ENCODE peak calls at places on chromosomes 5 and 9, in six cellular contexts. One of them, this sample, is unnamed.

GRCh38 chr9:111298831-111299603 is 31.0 kb downstream of the OR2K2 start:
- DNase-seq in ovary: peak
- DNase-seq in endothelial cell: peak
- DNase-seq in GM23338: peak
- DNase-seq in kidney epithelial cell: peak
- DNase-seq in heart left ventricle: peak
- DNase-seq in this sample: peak

GRCh38 chr9:97543568-97543967 is 42.1 kb downstream of the TMOD1 start:
- DNase-seq in ovary: no peak
- DNase-seq in endothelial cell: no peak
- DNase-seq in GM23338: no peak
- DNase-seq in kidney epithelial cell: no peak
- DNase-seq in heart left ventricle: no peak
- DNase-seq in this sample: no peak

GRCh38 chr9:114551750-114552685 is 35.6 kb upstream of the ATP6V1G1 start:
- DNase-seq in ovary: peak
- DNase-seq in endothelial cell: no peak
- DNase-seq in GM23338: no peak
- DNase-seq in kidney epithelial cell: peak
- DNase-seq in heart left ventricle: peak
- DNase-seq in this sample: peak

GRCh38 chr5:73322453-73323076 is 126.0 kb downstream of the FOXD1 start:
- DNase-seq in ovary: no peak
- DNase-seq in endothelial cell: no peak
- DNase-seq in GM23338: no peak
- DNase-seq in kidney epithelial cell: no peak
- DNase-seq in heart left ventricle: no peak
- DNase-seq in this sample: no peak

GRCh38 chr5:141716009-141716408 is 34.0 kb upstream of the ARAP3 start:
- DNase-seq in ovary: no peak
- DNase-seq in endothelial cell: no peak
- DNase-seq in GM23338: peak
- DNase-seq in kidney epithelial cell: no peak
- DNase-seq in heart left ventricle: no peak
- DNase-seq in this sample: no peak

GRCh38 chr5:78530342-78531096 is 118.1 kb downstream of the LHFPL2 start:
- DNase-seq in ovary: no peak
- DNase-seq in endothelial cell: no peak
- DNase-seq in GM23338: no peak
- DNase-seq in kidney epithelial cell: no peak
- DNase-seq in heart left ventricle: no peak
- DNase-seq in this sample: no peak

GRCh38 chr9:120071760-120072159 is 508.2 kb downstream of the CDK5RAP2 start:
- DNase-seq in ovary: no peak
- DNase-seq in endothelial cell: no peak
- DNase-seq in GM23338: peak
- DNase-seq in kidney epithelial cell: no peak
- DNase-seq in heart left ventricle: no peak
- DNase-seq in this sample: no peak

GRCh38 chr9:135213566-135213965 is 126.1 kb downstream of the OLFM1 start:
- DNase-seq in ovary: no peak
- DNase-seq in endothelial cell: no peak
- DNase-seq in GM23338: no peak
- DNase-seq in kidney epithelial cell: no peak
- DNase-seq in heart left ventricle: peak
- DNase-seq in this sample: peak

GRCh38 chr9:130681769-130682489 is 11.7 kb upstream of the EXOSC2 start:
- DNase-seq in ovary: peak
- DNase-seq in endothelial cell: no peak
- DNase-seq in GM23338: peak
- DNase-seq in kidney epithelial cell: no peak
- DNase-seq in heart left ventricle: no peak
- DNase-seq in this sample: no peak

GRCh38 chr9:18923167-18923566 is 109.8 kb downstream of the SAXO1 start:
- DNase-seq in ovary: no peak
- DNase-seq in endothelial cell: no peak
- DNase-seq in GM23338: no peak
- DNase-seq in kidney epithelial cell: no peak
- DNase-seq in heart left ventricle: no peak
- DNase-seq in this sample: no peak

GRCh38 chr9:129170229-129170628 is 7.8 kb downstream of the IER5L start:
- DNase-seq in ovary: no peak
- DNase-seq in endothelial cell: no peak
- DNase-seq in GM23338: no peak
- DNase-seq in kidney epithelial cell: no peak
- DNase-seq in heart left ventricle: no peak
- DNase-seq in this sample: no peak

GRCh38 chr9:69573666-69574456 is 98.3 kb downstream of the APBA1 start:
- DNase-seq in ovary: no peak
- DNase-seq in endothelial cell: no peak
- DNase-seq in GM23338: no peak
- DNase-seq in kidney epithelial cell: peak
- DNase-seq in heart left ventricle: no peak
- DNase-seq in this sample: no peak

GRCh38 chr9:7081065-7081600 is 323.4 kb downstream of the KDM4C start:
- DNase-seq in ovary: no peak
- DNase-seq in endothelial cell: no peak
- DNase-seq in GM23338: no peak
- DNase-seq in kidney epithelial cell: no peak
- DNase-seq in heart left ventricle: no peak
- DNase-seq in this sample: no peak

GRCh38 chr5:180333661-180334060 is 19.5 kb downstream of the GFPT2 start:
- DNase-seq in ovary: no peak
- DNase-seq in endothelial cell: no peak
- DNase-seq in GM23338: no peak
- DNase-seq in kidney epithelial cell: no peak
- DNase-seq in heart left ventricle: no peak
- DNase-seq in this sample: peak

GRCh38 chr9:121887553-121888437 is 205.3 kb downstream of the TTLL11 start:
- DNase-seq in ovary: no peak
- DNase-seq in endothelial cell: no peak
- DNase-seq in GM23338: no peak
- DNase-seq in kidney epithelial cell: no peak
- DNase-seq in heart left ventricle: peak
- DNase-seq in this sample: no peak

GRCh38 chr9:81804306-81804705 is 115.0 kb upstream of the TLE1 start:
- DNase-seq in ovary: no peak
- DNase-seq in endothelial cell: no peak
- DNase-seq in GM23338: no peak
- DNase-seq in kidney epithelial cell: no peak
- DNase-seq in heart left ventricle: no peak
- DNase-seq in this sample: no peak

DNA sequence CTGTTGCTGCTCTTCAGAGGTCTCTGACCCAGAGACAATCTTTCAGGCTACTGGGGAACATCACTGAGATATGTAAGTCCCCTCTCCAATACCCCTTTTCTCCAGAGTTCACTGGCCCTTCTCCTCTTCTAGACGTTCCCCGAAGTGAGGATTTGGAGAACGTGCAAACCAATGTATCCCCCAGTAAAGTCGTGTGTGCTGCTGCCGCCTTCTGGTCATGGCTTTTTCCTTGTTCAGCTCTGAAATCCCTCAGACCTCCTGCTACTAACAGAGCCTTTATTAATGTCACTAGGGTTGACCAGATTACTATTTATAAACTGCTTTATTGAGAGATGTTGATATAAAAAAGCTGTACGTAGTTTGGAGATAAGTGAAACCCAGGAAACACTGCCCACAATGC is 1028.6 kb downstream of the CDH9 start:
- DNase-seq in ovary: no peak
- DNase-seq in endothelial cell: peak
- DNase-seq in GM23338: peak
- DNase-seq in kidney epithelial cell: no peak
- DNase-seq in heart left ventricle: no peak
- DNase-seq in this sample: no peak
- TF ChIP-seq CTCF in ovary: no peak
- TF ChIP-seq CTCF in endothelial cell: no peak
- TF ChIP-seq CTCF in GM23338: peak
- TF ChIP-seq CTCF in kidney epithelial cell: peak
- TF ChIP-seq CTCF in heart left ventricle: no peak
- TF ChIP-seq CTCF in this sample: no peak

GRCh38 chr5:82107277-82107676 is 135.5 kb downstream of the ATG10 start:
- DNase-seq in ovary: no peak
- DNase-seq in endothelial cell: no peak
- DNase-seq in GM23338: peak
- DNase-seq in kidney epithelial cell: no peak
- DNase-seq in heart left ventricle: no peak
- DNase-seq in this sample: no peak
- TF ChIP-seq CTCF in ovary: peak
- TF ChIP-seq CTCF in endothelial cell: peak
- TF ChIP-seq CTCF in GM23338: peak
- TF ChIP-seq CTCF in kidney epithelial cell: peak
- TF ChIP-seq CTCF in heart left ventricle: no peak
- TF ChIP-seq CTCF in this sample: no peak

DNA sequence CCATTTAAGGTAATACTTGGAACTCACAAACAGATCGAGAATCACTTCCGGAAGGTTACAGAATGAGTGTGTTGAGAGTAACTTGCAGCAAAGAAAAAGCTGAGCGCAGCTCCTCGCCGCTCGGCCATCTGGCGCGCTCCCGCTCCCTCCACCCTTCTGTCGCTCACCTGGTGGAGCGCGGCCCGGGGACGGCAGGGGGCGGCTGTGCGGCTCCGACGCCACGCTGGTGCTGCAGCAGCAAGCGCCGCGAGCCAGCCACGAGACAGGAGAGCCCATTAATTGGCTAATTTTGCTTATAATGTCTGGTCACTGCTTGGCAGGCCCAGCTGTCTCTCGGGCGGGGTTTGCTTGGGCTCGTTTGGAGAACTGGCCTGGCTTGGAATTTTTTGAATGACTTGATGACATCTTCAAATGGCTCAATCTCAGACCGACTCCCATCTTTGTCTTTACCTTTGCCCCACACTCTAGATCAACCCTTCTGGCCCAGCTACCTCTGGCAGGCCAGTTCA is 601.8 kb downstream of the CCDC171 start:
- DNase-seq in ovary: peak
- DNase-seq in endothelial cell: peak
- DNase-seq in GM23338: peak
- DNase-seq in kidney epithelial cell: no peak
- DNase-seq in heart left ventricle: peak
- DNase-seq in this sample: no peak
- TF ChIP-seq CTCF in ovary: no peak
- TF ChIP-seq CTCF in endothelial cell: no peak
- TF ChIP-seq CTCF in GM23338: peak
- TF ChIP-seq CTCF in kidney epithelial cell: peak
- TF ChIP-seq CTCF in heart left ventricle: no peak
- TF ChIP-seq CTCF in this sample: no peak

DNA sequence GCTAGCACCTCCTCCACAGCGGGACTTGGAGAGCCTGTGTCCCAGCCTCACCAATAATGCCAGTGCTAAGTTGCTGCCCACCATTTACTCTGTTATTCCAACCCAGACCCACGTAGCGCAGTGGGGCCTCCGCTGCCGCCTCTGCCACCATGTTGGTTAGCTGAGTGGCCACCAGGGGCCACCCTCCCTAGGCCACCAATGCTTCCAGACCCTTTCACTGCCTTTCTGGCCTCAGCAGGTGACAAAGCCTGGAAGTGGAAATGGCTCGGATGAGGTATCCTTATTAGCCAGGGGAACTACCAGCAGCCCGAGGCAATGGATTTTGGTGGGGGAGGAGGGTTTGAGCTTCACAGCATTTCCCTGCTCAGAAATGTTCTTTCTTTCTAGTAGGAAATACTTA is 110.1 kb downstream of the OSTF1 start:
- DNase-seq in ovary: no peak
- DNase-seq in endothelial cell: peak
- DNase-seq in GM23338: peak
- DNase-seq in kidney epithelial cell: no peak
- DNase-seq in heart left ventricle: no peak
- DNase-seq in this sample: no peak
- TF ChIP-seq CTCF in ovary: no peak
- TF ChIP-seq CTCF in endothelial cell: peak
- TF ChIP-seq CTCF in GM23338: peak
- TF ChIP-seq CTCF in kidney epithelial cell: no peak
- TF ChIP-seq CTCF in heart left ventricle: no peak
- TF ChIP-seq CTCF in this sample: no peak

DNA sequence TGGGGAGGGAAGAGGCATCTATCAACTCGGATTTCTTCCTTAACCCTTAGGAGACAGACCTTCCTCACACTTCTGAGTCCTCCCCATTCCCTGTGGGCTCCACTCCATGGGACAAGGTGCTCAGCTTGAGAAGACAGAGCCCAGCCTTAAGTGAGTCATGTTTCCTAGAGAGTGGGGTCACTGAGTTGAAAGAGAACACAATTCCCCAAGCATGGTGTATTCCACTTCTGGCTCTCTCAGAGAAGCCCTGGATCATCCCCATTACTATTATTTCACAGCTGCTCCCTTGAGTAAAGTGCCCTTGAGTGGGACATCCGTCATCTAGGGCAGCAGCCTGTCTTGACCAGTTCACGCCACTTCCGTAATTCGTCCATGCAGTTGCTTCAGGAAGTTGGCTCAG is 604.8 kb downstream of the BNC2 start:
- DNase-seq in ovary: no peak
- DNase-seq in endothelial cell: no peak
- DNase-seq in GM23338: no peak
- DNase-seq in kidney epithelial cell: no peak
- DNase-seq in heart left ventricle: no peak
- DNase-seq in this sample: no peak
- TF ChIP-seq CTCF in ovary: no peak
- TF ChIP-seq CTCF in endothelial cell: no peak
- TF ChIP-seq CTCF in GM23338: no peak
- TF ChIP-seq CTCF in kidney epithelial cell: no peak
- TF ChIP-seq CTCF in heart left ventricle: no peak
- TF ChIP-seq CTCF in this sample: no peak

DNA sequence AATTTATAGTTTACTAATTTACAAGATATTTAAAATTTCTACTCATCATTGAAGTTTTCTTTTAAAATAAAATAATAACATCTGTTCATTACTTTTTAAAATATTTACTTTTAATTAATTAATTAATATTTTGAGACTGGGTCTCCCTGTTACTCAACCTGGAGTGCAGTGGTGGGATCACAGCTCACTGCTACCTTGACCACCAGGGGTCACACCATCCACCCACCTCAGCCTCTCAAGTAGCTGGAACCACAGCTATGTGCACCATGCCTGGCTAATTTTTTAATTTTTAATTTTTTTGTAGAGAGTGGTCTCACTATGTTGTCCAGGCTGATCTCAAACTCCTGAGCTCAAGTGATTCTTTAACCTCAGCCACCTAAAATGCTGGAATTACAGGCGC is 1013.6 kb downstream of the CDH9 start:
- DNase-seq in ovary: no peak
- DNase-seq in endothelial cell: peak
- DNase-seq in GM23338: peak
- DNase-seq in kidney epithelial cell: no peak
- DNase-seq in heart left ventricle: no peak
- DNase-seq in this sample: no peak
- TF ChIP-seq CTCF in ovary: no peak
- TF ChIP-seq CTCF in endothelial cell: peak
- TF ChIP-seq CTCF in GM23338: peak
- TF ChIP-seq CTCF in kidney epithelial cell: peak
- TF ChIP-seq CTCF in heart left ventricle: no peak
- TF ChIP-seq CTCF in this sample: no peak

GRCh38 chr9:74577956-74578355 is 80.8 kb downstream of the RORB start:
- DNase-seq in ovary: no peak
- DNase-seq in endothelial cell: no peak
- DNase-seq in GM23338: peak
- DNase-seq in kidney epithelial cell: no peak
- DNase-seq in heart left ventricle: no peak
- DNase-seq in this sample: no peak
- TF ChIP-seq CTCF in ovary: no peak
- TF ChIP-seq CTCF in endothelial cell: no peak
- TF ChIP-seq CTCF in GM23338: peak
- TF ChIP-seq CTCF in kidney epithelial cell: peak
- TF ChIP-seq CTCF in heart left ventricle: no peak
- TF ChIP-seq CTCF in this sample: no peak

GRCh38 chr5:112210430-112211005 is 208.6 kb downstream of the EPB41L4A start:
- DNase-seq in ovary: no peak
- DNase-seq in endothelial cell: peak
- DNase-seq in GM23338: peak
- DNase-seq in kidney epithelial cell: peak
- DNase-seq in heart left ventricle: peak
- DNase-seq in this sample: no peak
- TF ChIP-seq CTCF in ovary: no peak
- TF ChIP-seq CTCF in endothelial cell: peak
- TF ChIP-seq CTCF in GM23338: peak
- TF ChIP-seq CTCF in kidney epithelial cell: peak
- TF ChIP-seq CTCF in heart left ventricle: peak
- TF ChIP-seq CTCF in this sample: no peak